ENCODE peak calls at places on chromosomes 2 and 18, in five cellular contexts. H is activated naive CD4-positive, alpha-beta T cell; U is mesenteric fat pad; L is ureter; B is AG10803. T is an unnamed sample.

GRCh38 chr2:108219688-108220087 is 20.1 kb upstream of the SULT1C3 start:
- DNase-seq in H (no peak), L (no peak), B (no peak), U (no peak), T (no peak)

GRCh38 chr2:217797661-217798069 is 205.1 kb downstream of the TNS1 start:
- DNase-seq in L (peak; percentile 57), U (peak; percentile 71), H (no peak), B (no peak), T (no peak)

GRCh38 chr2:207231962-207232361 is 66.2 kb upstream of the KLF7 start:
- DNase-seq in B (peak; percentile 87), H (no peak), L (no peak), U (no peak), T (peak; percentile 45)

GRCh38 chr18:7696846-7697245 is 129.7 kb downstream of the PTPRM start:
- DNase-seq in H (no peak), L (no peak), B (peak; percentile 14), U (no peak), T (peak; percentile 4)

GRCh38 chr18:70422061-70422965 is 133.5 kb downstream of the SOCS6 start:
- DNase-seq in L (peak; percentile 76), U (no peak), B (peak; percentile 94), H (no peak), T (peak; percentile 96)

GRCh38 chr2:47631840-47632398 is 151.0 kb upstream of the MSH6 start:
- DNase-seq in L (peak; percentile 47), H (no peak), U (peak; percentile 86), B (peak; percentile 78), T (peak; percentile 71)

GRCh38 chr2:3520591-3520990 is 1.3 kb upstream of the ADI1 start:
- DNase-seq in B (no peak), H (no peak), L (no peak), U (no peak), T (no peak)

GRCh38 chr2:54261537-54261936 is 5.5 kb upstream of the TSPYL6 start:
- DNase-seq in U (no peak), L (no peak), B (no peak), H (no peak), T (no peak)

GRCh38 chr18:3368193-3368592 is 81.8 kb upstream of the TGIF1 start:
- DNase-seq in H (no peak), U (no peak), L (no peak), B (peak; percentile 78), T (peak; percentile 57)

GRCh38 chr2:16686641-16687040 is 21.0 kb upstream of the CYRIA start:
- DNase-seq in H (no peak), B (no peak), L (no peak), U (no peak), T (no peak)

GRCh38 chr2:17879137-17879912 is 858 bp downstream of the KCNS3 start:
- DNase-seq in U (no peak), H (no peak), L (peak; percentile 72), B (peak; percentile 67), T (peak; percentile 56)

GRCh38 chr2:55441280-55441892 is 21.7 kb upstream of the CCDC88A start:
- DNase-seq in B (no peak), L (no peak), U (no peak), H (no peak), T (no peak)

GRCh38 chr2:102258386-102259074 is 52.8 kb upstream of the IL1RL1 start:
- DNase-seq in L (no peak), H (no peak), U (no peak), B (peak; percentile 97), T (peak; percentile 95)

GRCh38 chr18:79068299-79068945 is 772 bp upstream of the ATP9B start:
- DNase-seq in B (peak; percentile 16), U (peak; percentile 90), H (no peak), L (no peak), T (peak; percentile 25)

GRCh38 chr2:23260621-23261020 is 124.4 kb upstream of the KLHL29 start:
- DNase-seq in L (no peak), H (no peak), U (no peak), B (no peak), T (no peak)

GRCh38 chr18:58639751-58640427 is 11.0 kb upstream of the ALPK2 start:
- DNase-seq in L (no peak), U (no peak), B (peak; percentile 56), H (no peak), T (peak; percentile 71)

GRCh38 chr2:172552547-172553291 is 3.2 kb upstream of the PDK1 start:
- DNase-seq in H (no peak), U (no peak), B (peak; percentile 75), L (no peak), T (peak; percentile 83)

GRCh38 chr2:208657468-208657867 is 250.9 kb downstream of the PTH2R start:
- DNase-seq in B (no peak), H (no peak), L (no peak), U (no peak), T (no peak)

GRCh38 chr18:26159353-26159752 is 25.7 kb downstream of the PSMA8 start:
- DNase-seq in B (no peak), L (no peak), U (no peak), H (no peak), T (peak; percentile 1)

GRCh38 chr2:85239102-85239501 is 88.7 kb downstream of the TGOLN2 start:
- DNase-seq in B (no peak), L (no peak), H (no peak), U (no peak), T (no peak)

GRCh38 chr2:232418056-232418455 is 11.4 kb downstream of the ALPG start:
- DNase-seq in B (no peak), L (no peak), H (no peak), U (peak; percentile 59), T (no peak)

GRCh38 chr2:112836695-112837117 is at the start of gene IL1B:
- DNase-seq in B (peak; percentile 91), L (no peak), H (no peak), U (no peak), T (peak; percentile 51)

GRCh38 chr2:144198116-144198515 is 321.8 kb downstream of the ZEB2 start:
- DNase-seq in U (no peak), L (no peak), B (peak; percentile 43), H (no peak), T (no peak)

GRCh38 chr2:173999272-173999671 is 34.1 kb upstream of the SP3 start:
- DNase-seq in B (no peak), U (no peak), H (no peak), L (no peak), T (no peak)

GRCh38 chr2:134289225-134289624 is 35.4 kb downstream of the MGAT5 start:
- DNase-seq in U (no peak), B (no peak), H (no peak), L (no peak), T (no peak)

GRCh38 chr2:15836942-15837610 is 103.3 kb upstream of the MYCN start:
- DNase-seq in L (no peak), H (no peak), B (no peak), U (no peak), T (no peak)

GRCh38 chr18:79513381-79514081 is 117.8 kb downstream of the NFATC1 start:
- DNase-seq in H (no peak), L (peak; percentile 32), B (no peak), U (peak; percentile 82), T (no peak)

GRCh38 chr2:207530160-207531023 is 630 bp downstream of the CREB1 start:
- DNase-seq in U (no peak), B (peak; percentile 40), L (peak; percentile 57), H (peak; percentile 37), T (peak; percentile 50)

GRCh38 chr2:80304522-80304878 is at the start of gene LRRTM1:
- DNase-seq in H (no peak), U (no peak), L (no peak), B (no peak), T (no peak)

GRCh38 chr2:147689510-147689909 is 155.3 kb upstream of the ACVR2A start:
- DNase-seq in H (no peak), U (no peak), B (no peak), L (no peak), T (no peak)

GRCh38 chr2:166337932-166338331 is 37.8 kb downstream of the SCN9A start:
- DNase-seq in L (no peak), B (no peak), H (no peak), U (no peak), T (no peak)

GRCh38 chr2:15687720-15688119 is 96.1 kb downstream of the DDX1 start:
- DNase-seq in H (no peak), L (no peak), U (no peak), B (no peak), T (no peak)

GRCh38 chr2:222304737-222305509 is 6.1 kb upstream of the PAX3 start:
- DNase-seq in L (no peak), H (no peak), U (no peak), B (no peak), T (no peak)

GRCh38 chr2:218046234-218046633 is 22.8 kb upstream of the RUFY4 start:
- DNase-seq in H (no peak), L (no peak), B (no peak), U (no peak), T (no peak)

GRCh38 chr2:3557588-3558204 is 437 bp downstream of the RNASEH1 start:
- DNase-seq in B (no peak), L (no peak), H (no peak), U (no peak), T (no peak)

GRCh38 chr2:79887747-79888374 is 375.0 kb downstream of the CTNNA2 start:
- DNase-seq in L (no peak), H (no peak), B (peak; percentile 59), U (no peak), T (peak; percentile 70)

GRCh38 chr2:112768432-112768831 is 4.0 kb upstream of the CKAP2L start:
- DNase-seq in L (no peak), B (peak; percentile 79), H (no peak), U (no peak), T (peak; percentile 50)

GRCh38 chr18:12608292-12608691 is 49.6 kb downstream of the SPIRE1 start:
- DNase-seq in U (no peak), L (no peak), B (peak; percentile 59), H (no peak), T (peak; percentile 66)

GRCh38 chr2:232981767-232982360 is 31.2 kb downstream of the NGEF start:
- DNase-seq in H (no peak), U (peak; percentile 55), B (no peak), L (peak; percentile 40), T (no peak)